ENCODE peak calls at places on chromosomes 13 and 19, in eight cellular contexts. Z is AG10803, Q is fibroblast of lung, O is endodermal cell, T is left ventricle myocardium inferior, Y is dorsolateral prefrontal cortex, U is IMR-90, V is endothelial cell of umbilical vein. P is an unnamed sample.
A peak's percentile ranks its signal among the peaks of the same experiment; 100 is the strongest.

GRCh38 chr19:19752760-19753403 is 20.0 kb upstream of the ZNF14 start:
- DNase-seq in Z (no peak), Q (no peak), O (no peak), T (no peak), Y (no peak), U (no peak), V (no peak), P (no peak)

GRCh38 chr13:30276178-30276577 is 31.2 kb downstream of the KATNAL1 start:
- DNase-seq in Z (no peak), Q (no peak), O (no peak), T (no peak), Y (no peak), U (no peak), V (no peak), P (peak; percentile 29)

GRCh38 chr19:30676990-30677679 is 305.0 kb downstream of the ZNF536 start:
- DNase-seq in Z (no peak), Q (no peak), O (no peak), T (no peak), Y (no peak), U (no peak), V (no peak), P (no peak)

GRCh38 chr19:2188708-2189385 is 25.1 kb downstream of the DOT1L start:
- DNase-seq in Z (peak; percentile 24), Q (peak; percentile 43), O (no peak), T (no peak), Y (no peak), U (peak; percentile 86), V (no peak), P (no peak)

GRCh38 chr13:30394798-30395191 is 27.5 kb upstream of the UBE2L5 start:
- DNase-seq in Z (no peak), Q (peak; percentile 36), O (no peak), T (no peak), Y (no peak), U (peak; percentile 19), V (peak; percentile 42), P (peak; percentile 48)

GRCh38 chr13:74907788-74908187 is 574.2 kb downstream of the TBC1D4 start:
- DNase-seq in Z (no peak), Q (no peak), O (no peak), T (no peak), Y (no peak), U (no peak), V (peak; percentile 68), P (no peak)

GRCh38 chr19:18687740-18688465 is 4.4 kb downstream of the CRTC1 start:
- DNase-seq in Z (no peak), Q (no peak), O (peak; percentile 31), T (no peak), Y (no peak), U (no peak), V (no peak), P (no peak)

GRCh38 chr19:50658438-50659317 is 9.4 kb downstream of the C19orf81 start:
- DNase-seq in Z (peak; percentile 49), Q (peak; percentile 8), O (peak; percentile 97), T (peak; percentile 51), Y (peak; percentile 94), U (peak; percentile 64), V (peak; percentile 75), P (peak; percentile 3)

GRCh38 chr19:15379996-15380647 is 535 bp upstream of the AKAP8 start:
- DNase-seq in Z (peak; percentile 37), Q (peak; percentile 37), O (peak; percentile 94), T (peak; percentile 50), Y (no peak), U (peak; percentile 11), V (peak; percentile 64), P (peak; percentile 34)

GRCh38 chr19:15378529-15379082 is 981 bp downstream of the AKAP8 start:
- DNase-seq in Z (peak; percentile 49), Q (peak; percentile 52), O (peak; percentile 77), T (peak; percentile 45), Y (peak; percentile 54), U (peak; percentile 41), V (peak; percentile 43), P (peak; percentile 38)

GRCh38 chr19:15381864-15382263 is 2.3 kb upstream of the AKAP8 start:
- DNase-seq in Z (no peak), Q (no peak), O (no peak), T (no peak), Y (no peak), U (no peak), V (no peak), P (no peak)

GRCh38 chr19:15379083-15379995 is at the start of gene AKAP8:
- DNase-seq in Z (peak; percentile 98), Q (peak; percentile 98), O (peak; percentile 99), T (peak; percentile 99), Y (peak; percentile 98), U (peak; percentile 98), V (peak; percentile 99), P (peak; percentile 99)

DNA sequence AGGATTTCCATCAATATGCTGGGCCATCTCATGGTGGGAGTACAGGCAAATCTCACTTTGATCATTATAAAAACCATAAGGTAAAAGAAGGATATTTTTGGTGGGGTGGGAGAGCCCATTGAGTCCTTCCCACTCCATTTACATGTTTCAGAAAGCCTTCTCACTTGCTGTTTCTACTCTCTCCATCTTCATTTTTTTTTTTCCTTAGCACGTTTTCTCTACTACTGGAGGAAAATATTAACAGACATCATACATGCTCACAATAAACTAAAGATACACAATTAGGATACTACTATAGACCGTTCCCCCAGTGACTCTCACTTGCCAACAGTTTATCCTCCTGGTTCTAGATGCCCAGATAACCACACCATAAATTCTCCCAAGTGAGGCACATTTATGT is 1.8 kb upstream of the AKAP8 start:
- DNase-seq in Z (no peak), Q (no peak), O (no peak), T (no peak), Y (no peak), U (no peak), V (no peak), P (no peak)
- H3K4me3 ChIP-seq in Z (no peak overlapping the region), Q (no peak overlapping the region), O (peak overlapping the region; percentile 78), T (no peak overlapping the region), Y (no peak overlapping the region), U (no peak overlapping the region), V (no peak overlapping the region), P (no peak overlapping the region)

GRCh38 chr19:48121066-48121465 is 10.4 kb upstream of the PLA2G4C start:
- DNase-seq in Z (no peak), Q (no peak), O (no peak), T (no peak), Y (no peak), U (no peak), V (no peak), P (no peak)

GRCh38 chr19:48127561-48127960 is 16.9 kb upstream of the PLA2G4C start:
- DNase-seq in Z (no peak), Q (no peak), O (no peak), T (no peak), Y (no peak), U (no peak), V (no peak), P (no peak)

GRCh38 chr19:48121909-48122371 is 11.3 kb upstream of the PLA2G4C start:
- DNase-seq in Z (no peak), Q (no peak), O (no peak), T (no peak), Y (no peak), U (no peak), V (peak; percentile 99), P (peak; percentile 17)

GRCh38 chr19:48122421-48122820 is 11.8 kb upstream of the PLA2G4C start:
- DNase-seq in Z (no peak), Q (no peak), O (no peak), T (no peak), Y (no peak), U (no peak), V (no peak), P (no peak)

DNA sequence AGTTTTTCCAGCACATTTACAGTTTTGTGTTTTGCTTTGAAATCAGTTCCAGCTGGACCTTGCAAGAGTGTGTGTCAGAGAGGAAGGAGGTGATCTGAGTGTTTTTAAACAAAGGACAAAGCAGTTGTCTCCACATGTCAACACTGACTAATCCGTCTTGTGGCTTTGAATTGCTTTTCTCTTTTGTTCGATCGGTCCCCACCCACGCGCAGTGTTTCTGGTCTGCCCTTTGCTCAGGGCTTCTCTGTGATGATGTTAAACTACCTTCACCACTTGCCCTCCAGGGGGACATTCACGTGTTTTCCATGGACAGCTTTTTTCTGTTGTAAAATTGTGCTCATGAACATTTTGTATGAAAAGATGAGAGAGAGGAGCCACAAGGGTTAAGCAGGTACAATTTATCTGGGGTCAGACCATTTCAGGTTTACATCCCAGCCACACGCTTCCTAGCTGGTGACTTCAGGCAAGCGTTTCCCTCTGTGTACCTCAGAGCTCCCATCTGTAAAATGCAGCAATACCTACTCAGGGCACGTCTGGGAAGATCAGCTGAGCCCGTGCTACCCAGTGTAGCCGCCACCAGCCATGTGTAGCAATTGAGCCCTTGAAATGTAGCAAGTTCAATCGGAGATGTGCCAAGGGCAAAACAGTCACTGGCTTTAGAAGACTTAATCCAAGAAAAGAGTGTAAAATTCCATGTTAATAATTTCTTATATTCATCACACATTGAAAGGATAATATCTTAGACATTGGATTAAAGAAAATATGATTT is 13.5 kb upstream of the PLA2G4C start:
- DNase-seq in Z (peak; percentile 44), Q (no peak), O (no peak), T (no peak), Y (no peak), U (peak; percentile 73), V (peak; percentile 96), P (peak; percentile 81)
- TF ChIP-seq CTCF in Z (no peak), Q (peak; percentile 14), O (peak; percentile 43), T (no peak), Y (no peak), U (peak; percentile 17), V (peak; percentile 41), P (peak; percentile 33)

GRCh38 chr13:95185851-95186250 is 115.4 kb downstream of the ABCC4 start:
- DNase-seq in Z (no peak), Q (no peak), O (no peak), T (no peak), Y (no peak), U (no peak), V (no peak), P (no peak)

GRCh38 chr13:95188128-95188527 is 113.1 kb downstream of the ABCC4 start:
- DNase-seq in Z (no peak), Q (peak; percentile 22), O (no peak), T (no peak), Y (no peak), U (no peak), V (no peak), P (no peak)

GRCh38 chr13:95184317-95184716 is 116.9 kb downstream of the ABCC4 start:
- DNase-seq in Z (no peak), Q (no peak), O (no peak), T (no peak), Y (no peak), U (no peak), V (no peak), P (no peak)

GRCh38 chr13:95182570-95183285 is 118.5 kb downstream of the ABCC4 start:
- DNase-seq in Z (no peak), Q (no peak), O (no peak), T (no peak), Y (no peak), U (no peak), V (no peak), P (no peak)

GRCh38 chr13:95185311-95185710 is 115.9 kb downstream of the ABCC4 start:
- DNase-seq in Z (no peak), Q (no peak), O (no peak), T (no peak), Y (no peak), U (no peak), V (no peak), P (no peak)
- H3K4me3 ChIP-seq in Z (no peak overlapping the region), Q (no peak overlapping the region), O (no peak overlapping the region), T (no peak overlapping the region), Y (no peak overlapping the region), U (no peak overlapping the region), V (no peak overlapping the region), P (no peak overlapping the region)

GRCh38 chr13:100533588-100534041 is 55.0 kb downstream of the GGACT start:
- DNase-seq in Z (no peak), Q (no peak), O (peak; percentile 39), T (no peak), Y (no peak), U (no peak), V (no peak), P (no peak)

GRCh38 chr13:100534147-100534818 is 54.3 kb downstream of the GGACT start:
- DNase-seq in Z (no peak), Q (no peak), O (peak; percentile 33), T (no peak), Y (no peak), U (no peak), V (no peak), P (no peak)

GRCh38 chr13:100532836-100533435 is 55.7 kb downstream of the GGACT start:
- DNase-seq in Z (no peak), Q (no peak), O (peak; percentile 44), T (no peak), Y (no peak), U (no peak), V (no peak), P (no peak)

GRCh38 chr13:100530645-100531044 is 57.9 kb downstream of the GGACT start:
- DNase-seq in Z (no peak), Q (no peak), O (peak; percentile 58), T (no peak), Y (no peak), U (peak; percentile 33), V (no peak), P (no peak)

GRCh38 chr13:100532090-100532766 is 56.4 kb downstream of the GGACT start:
- DNase-seq in Z (no peak), Q (no peak), O (peak; percentile 52), T (no peak), Y (no peak), U (no peak), V (no peak), P (no peak)
- TF ChIP-seq CTCF in Z (no peak), Q (no peak), O (no peak), T (no peak), Y (no peak), U (no peak), V (no peak), P (no peak)